ENCODE peak calls at places on chromosomes 16 and 17, in five cellular contexts. U is HCT116, N is heart right ventricle, B is cardiac muscle cell, O is AG04450. K is an unnamed sample.

GRCh38 chr17:76232342-76232741 is 8.0 kb downstream of the RNF157 start:
- DNase-seq in U (no peak), N (no peak), B (no peak), O (peak), K (no peak)

GRCh38 chr16:53743149-53743566 is 39.2 kb downstream of the FTO start:
- DNase-seq in U (peak), N (no peak), B (no peak), O (no peak), K (no peak)

GRCh38 chr16:4298761-4299522 is 16.9 kb upstream of the GLIS2 start:
- DNase-seq in U (peak), N (peak), B (peak), O (peak), K (no peak)

GRCh38 chr16:86826931-86827330 is 248.6 kb downstream of the FOXL1 start:
- DNase-seq in U (no peak), N (no peak), B (no peak), O (no peak), K (no peak)

GRCh38 chr16:75114179-75114945 is 2.2 kb downstream of the LDHD start:
- DNase-seq in U (no peak), N (no peak), B (no peak), O (no peak), K (no peak)

GRCh38 chr17:76382305-76382802 is 2.1 kb upstream of the SPHK1 start:
- DNase-seq in U (no peak), N (no peak), B (peak), O (no peak), K (no peak)

GRCh38 chr17:33266116-33266515 is 27.0 kb downstream of the ASIC2 start:
- DNase-seq in U (no peak), N (no peak), B (no peak), O (no peak), K (no peak)

GRCh38 chr16:11668590-11669379 is 530 bp downstream of the SNN start:
- DNase-seq in U (no peak), N (peak), B (no peak), O (no peak), K (no peak)

GRCh38 chr16:75579435-75579834 is 13.3 kb downstream of the GABARAPL2 start:
- DNase-seq in U (no peak), N (no peak), B (no peak), O (no peak), K (no peak)

GRCh38 chr17:9467518-9467917 is 108.1 kb downstream of the STX8 start:
- DNase-seq in U (no peak), N (no peak), B (peak), O (no peak), K (no peak)

GRCh38 chr16:50313596-50314483 is 47.5 kb downstream of the ADCY7 start:
- DNase-seq in U (no peak), N (peak), B (no peak), O (no peak), K (no peak)

GRCh38 chr17:82489117-82489516 is 30.4 kb upstream of the FOXK2 start:
- DNase-seq in U (no peak), N (peak), B (no peak), O (no peak), K (peak)

GRCh38 chr17:49497147-49498036 is 2.3 kb downstream of the NGFR start:
- DNase-seq in U (no peak), N (peak), B (peak), O (no peak), K (no peak)

GRCh38 chr16:66651474-66651765 is 45.1 kb downstream of the CMTM4 start:
- DNase-seq in U (no peak), N (no peak), B (no peak), O (no peak), K (no peak)

GRCh38 chr17:17391575-17392370 is 85.0 kb upstream of the MED9 start:
- DNase-seq in U (no peak), N (no peak), B (no peak), O (no peak), K (no peak)

GRCh38 chr17:36088559-36089376 is 1.2 kb downstream of the CCL3 start:
- DNase-seq in U (no peak), N (no peak), B (no peak), O (no peak), K (no peak)

GRCh38 chr16:58636474-58636873 is 6.8 kb upstream of the CNOT1 start:
- DNase-seq in U (no peak), N (no peak), B (no peak), O (no peak), K (no peak)

GRCh38 chr17:39653662-39654331 is 11.4 kb upstream of the TCAP start:
- DNase-seq in U (no peak), N (peak), B (peak), O (no peak), K (peak)

GRCh38 chr16:50602531-50603205 is 54.5 kb downstream of the NKD1 start:
- DNase-seq in U (no peak), N (no peak), B (no peak), O (no peak), K (no peak)

GRCh38 chr17:9402590-9403199 is 172.9 kb downstream of the STX8 start:
- DNase-seq in U (peak), N (no peak), B (peak), O (no peak), K (no peak)

GRCh38 chr17:48037036-48037881 is at the start of gene COPZ2:
- DNase-seq in U (no peak), N (peak), B (peak), O (no peak), K (no peak)

GRCh38 chr16:64900029-64900428 is 221.8 kb downstream of the CDH11 start:
- DNase-seq in U (no peak), N (no peak), B (no peak), O (no peak), K (no peak)

GRCh38 chr17:74522381-74523090 is 8.7 kb downstream of the CD300LB start:
- DNase-seq in U (no peak), N (no peak), B (no peak), O (no peak), K (no peak)

GRCh38 chr16:88478115-88478514 is 25.0 kb downstream of the ZFPM1 start:
- DNase-seq in U (no peak), N (no peak), B (no peak), O (no peak), K (no peak)

GRCh38 chr17:29589524-29590260 is at the start of gene GIT1:
- DNase-seq in U (peak), N (peak), B (peak), O (no peak), K (peak)
- H3K27ac ChIP-seq in U (peak), N (peak), B (no peak), O (peak), K (peak)

DNA sequence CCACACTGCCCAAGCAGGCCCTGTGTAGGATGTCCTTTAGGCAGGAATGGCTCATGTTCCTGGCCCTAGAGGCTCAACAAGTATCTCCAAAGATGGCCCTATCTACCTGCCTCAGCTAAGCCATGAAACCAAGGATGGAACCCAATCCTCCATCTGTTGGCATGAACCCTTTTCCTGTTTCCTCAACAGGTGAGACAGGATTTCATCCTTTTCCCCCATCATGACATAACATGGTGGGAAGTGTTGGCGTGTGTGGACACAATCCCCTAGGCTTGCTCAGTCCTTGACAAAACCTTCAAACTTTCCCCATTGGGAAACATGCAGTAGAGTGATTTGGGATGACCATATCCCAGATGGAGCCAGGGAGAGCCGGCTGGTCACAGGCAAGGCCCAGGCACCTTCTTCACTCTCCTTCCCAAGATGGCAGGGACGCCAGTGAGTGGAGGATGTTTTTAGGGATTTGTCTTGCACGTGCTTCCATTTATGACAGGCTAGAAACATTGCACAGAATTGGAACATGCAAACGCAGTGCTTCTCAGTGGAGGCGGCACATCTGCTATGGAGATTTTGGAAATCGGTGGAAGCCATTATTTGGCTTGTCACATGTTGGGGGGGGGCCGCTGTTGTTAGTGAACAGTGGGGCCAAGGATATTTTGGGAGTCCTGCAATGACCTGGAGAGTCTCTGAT is 77.0 kb downstream of the MYH11 start:
- DNase-seq in U (no peak), N (no peak), B (no peak), O (no peak), K (no peak)
- H3K27ac ChIP-seq in U (no peak), N (no peak), B (no peak), O (no peak), K (no peak)

DNA sequence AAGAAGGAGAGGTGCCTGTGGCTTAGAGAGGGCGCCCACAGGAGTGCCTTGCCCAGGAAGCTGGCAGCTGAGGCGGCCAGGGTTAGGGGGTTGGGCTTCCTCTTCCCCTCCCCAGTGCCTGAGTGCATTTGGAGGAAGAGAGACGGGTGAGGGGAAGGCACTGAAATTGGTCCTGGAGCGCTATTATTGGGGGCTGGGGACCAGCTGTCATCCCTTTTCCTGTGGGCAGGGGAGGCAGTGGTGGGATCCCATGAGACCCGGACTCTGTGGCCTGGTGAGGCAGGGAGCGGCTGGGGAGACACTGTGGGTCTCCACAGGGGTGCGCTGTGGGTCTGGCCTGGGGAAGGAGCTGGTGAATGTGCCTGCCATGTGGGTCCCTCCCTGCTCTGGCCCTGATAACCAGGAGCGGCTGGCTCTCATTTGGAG is 259.7 kb downstream of the SEC14L1 start:
- DNase-seq in U (no peak), N (peak), B (peak), O (no peak), K (no peak)
- H3K27ac ChIP-seq in U (no peak), N (peak), B (peak), O (peak), K (no peak)

GRCh38 chr17:751269-752001 is 629 bp downstream of the GEMIN4 start:
- DNase-seq in U (no peak), N (no peak), B (peak), O (no peak), K (peak)
- H3K27ac ChIP-seq in U (peak), N (peak), B (peak), O (peak), K (no peak)

DNA sequence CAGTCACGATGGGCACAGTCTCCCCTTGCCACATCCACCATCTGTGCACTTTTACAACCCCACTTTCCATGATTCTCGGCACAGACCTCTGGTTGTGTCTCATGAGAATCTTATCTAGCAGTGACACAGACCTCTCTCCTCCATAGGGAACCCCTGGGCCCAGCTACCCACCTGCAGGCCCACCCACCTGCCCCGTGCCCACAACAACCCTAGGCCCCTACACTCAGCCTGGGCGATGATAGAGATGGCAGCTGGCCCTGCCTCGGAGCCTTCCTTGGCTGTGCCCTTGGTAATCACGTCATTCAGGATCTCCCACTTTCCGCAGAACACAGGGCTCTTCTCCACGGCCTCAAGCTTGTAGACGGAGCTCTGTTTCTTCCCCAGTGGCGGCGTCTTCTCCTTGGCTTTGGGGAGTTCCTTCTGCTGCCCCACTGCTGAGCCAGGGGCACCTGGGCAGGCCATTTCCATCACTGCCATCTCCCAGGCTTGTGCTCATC is 26.5 kb downstream of the MAP3K14 start:
- DNase-seq in U (no peak), N (no peak), B (no peak), O (no peak), K (no peak)
- H3K27ac ChIP-seq in U (no peak), N (peak), B (no peak), O (no peak), K (no peak)

GRCh38 chr17:512311-512710 is 159.7 kb upstream of the RPH3AL start:
- DNase-seq in U (no peak), N (no peak), B (no peak), O (no peak), K (no peak)
- H3K27ac ChIP-seq in U (no peak), N (peak), B (no peak), O (no peak), K (no peak)

GRCh38 chr16:85334718-85335583 is 222.7 kb upstream of the CIBAR2 start:
- DNase-seq in U (no peak), N (no peak), B (peak), O (no peak), K (no peak)
- H3K27ac ChIP-seq in U (peak), N (no peak), B (peak), O (no peak), K (no peak)

DNA sequence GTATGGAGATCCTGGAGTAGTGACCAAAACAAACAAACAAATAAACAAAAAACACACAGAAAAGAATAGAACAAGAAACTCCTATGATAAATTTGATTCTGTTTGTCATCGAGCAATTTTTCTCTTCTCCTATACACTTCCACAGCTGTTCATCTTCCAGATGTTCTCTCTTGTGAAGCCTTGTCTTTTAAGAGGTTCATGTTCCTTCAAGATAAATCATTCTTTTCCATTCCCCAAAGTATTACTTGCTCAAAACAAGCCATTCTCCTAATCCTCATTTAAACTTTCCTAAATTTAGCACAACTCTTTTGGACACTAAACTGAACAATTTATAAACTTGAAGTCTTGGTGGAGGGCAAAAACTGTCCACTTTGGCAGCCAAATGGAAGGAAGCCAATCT is 103.3 kb downstream of the ABCA8 start:
- DNase-seq in U (no peak), N (no peak), B (no peak), O (no peak), K (no peak)
- H3K27ac ChIP-seq in U (no peak), N (no peak), B (no peak), O (no peak), K (no peak)